ENCODE peak calls at places on chromosomes 3 and 15, in five cellular contexts. One of them, this sample, is unnamed.

GRCh38 chr3:153722157-153722556 is 399.0 kb upstream of the ARHGEF26 start:
- DNase-seq in ureter: no peak
- DNase-seq in HFFc6: no peak
- DNase-seq in GM12865: no peak
- DNase-seq in NCI-H748 treated with DMSO at 0.1 percent for 48 hours: no peak
- DNase-seq in this sample: no peak

GRCh38 chr15:42059661-42060476 is 34.5 kb downstream of the PLA2G4D start:
- DNase-seq in ureter: no peak
- DNase-seq in HFFc6: peak
- DNase-seq in GM12865: peak
- DNase-seq in NCI-H748 treated with DMSO at 0.1 percent for 48 hours: peak
- DNase-seq in this sample: no peak

GRCh38 chr3:11350374-11350773 is 78.2 kb downstream of the ATG7 start:
- DNase-seq in ureter: no peak
- DNase-seq in HFFc6: peak
- DNase-seq in GM12865: no peak
- DNase-seq in NCI-H748 treated with DMSO at 0.1 percent for 48 hours: no peak
- DNase-seq in this sample: no peak

GRCh38 chr15:41804920-41805666 is 22.8 kb upstream of the JMJD7 start:
- DNase-seq in ureter: no peak
- DNase-seq in HFFc6: no peak
- DNase-seq in GM12865: no peak
- DNase-seq in NCI-H748 treated with DMSO at 0.1 percent for 48 hours: no peak
- DNase-seq in this sample: peak

GRCh38 chr15:38796589-38796988 is 232.0 kb upstream of the RASGRP1 start:
- DNase-seq in ureter: no peak
- DNase-seq in HFFc6: no peak
- DNase-seq in GM12865: no peak
- DNase-seq in NCI-H748 treated with DMSO at 0.1 percent for 48 hours: no peak
- DNase-seq in this sample: no peak

GRCh38 chr3:59264366-59264765 is 214.5 kb upstream of the CFAP20DC start:
- DNase-seq in ureter: no peak
- DNase-seq in HFFc6: no peak
- DNase-seq in GM12865: no peak
- DNase-seq in NCI-H748 treated with DMSO at 0.1 percent for 48 hours: no peak
- DNase-seq in this sample: no peak

GRCh38 chr3:50542177-50543034 is 25.1 kb downstream of the C3orf18 start:
- DNase-seq in ureter: peak
- DNase-seq in HFFc6: peak
- DNase-seq in GM12865: peak
- DNase-seq in NCI-H748 treated with DMSO at 0.1 percent for 48 hours: peak
- DNase-seq in this sample: no peak

GRCh38 chr3:8739757-8740508 is 6.3 kb downstream of the CAV3 start:
- DNase-seq in ureter: no peak
- DNase-seq in HFFc6: peak
- DNase-seq in GM12865: peak
- DNase-seq in NCI-H748 treated with DMSO at 0.1 percent for 48 hours: no peak
- DNase-seq in this sample: peak

GRCh38 chr15:89396723-89397652 is 62.4 kb upstream of the POLG start:
- DNase-seq in ureter: no peak
- DNase-seq in HFFc6: no peak
- DNase-seq in GM12865: no peak
- DNase-seq in NCI-H748 treated with DMSO at 0.1 percent for 48 hours: no peak
- DNase-seq in this sample: no peak

GRCh38 chr3:191568206-191568605 is 107.2 kb downstream of the PYDC2 start:
- DNase-seq in ureter: no peak
- DNase-seq in HFFc6: no peak
- DNase-seq in GM12865: no peak
- DNase-seq in NCI-H748 treated with DMSO at 0.1 percent for 48 hours: no peak
- DNase-seq in this sample: no peak

GRCh38 chr15:75718326-75718725 is 5.7 kb upstream of the CSPG4 start:
- DNase-seq in ureter: no peak
- DNase-seq in HFFc6: peak
- DNase-seq in GM12865: no peak
- DNase-seq in NCI-H748 treated with DMSO at 0.1 percent for 48 hours: no peak
- DNase-seq in this sample: peak

GRCh38 chr15:76837474-76837873 is 67.7 kb downstream of the SCAPER start:
- DNase-seq in ureter: no peak
- DNase-seq in HFFc6: no peak
- DNase-seq in GM12865: no peak
- DNase-seq in NCI-H748 treated with DMSO at 0.1 percent for 48 hours: no peak
- DNase-seq in this sample: no peak

GRCh38 chr3:65627102-65627501 is 411.6 kb downstream of the MAGI1 start:
- DNase-seq in ureter: no peak
- DNase-seq in HFFc6: peak
- DNase-seq in GM12865: no peak
- DNase-seq in NCI-H748 treated with DMSO at 0.1 percent for 48 hours: no peak
- DNase-seq in this sample: peak

GRCh38 chr15:57312323-57313133 is 63.8 kb upstream of the CGNL1 start:
- DNase-seq in ureter: no peak
- DNase-seq in HFFc6: no peak
- DNase-seq in GM12865: no peak
- DNase-seq in NCI-H748 treated with DMSO at 0.1 percent for 48 hours: no peak
- DNase-seq in this sample: no peak

GRCh38 chr15:98443483-98443882 is 204.9 kb upstream of the IGF1R start:
- DNase-seq in ureter: no peak
- DNase-seq in HFFc6: no peak
- DNase-seq in GM12865: no peak
- DNase-seq in NCI-H748 treated with DMSO at 0.1 percent for 48 hours: no peak
- DNase-seq in this sample: no peak

GRCh38 chr15:74365619-74366445 is 1.6 kb downstream of the CYP11A1 start:
- DNase-seq in ureter: no peak
- DNase-seq in HFFc6: peak
- DNase-seq in GM12865: no peak
- DNase-seq in NCI-H748 treated with DMSO at 0.1 percent for 48 hours: no peak
- DNase-seq in this sample: no peak

GRCh38 chr15:75449585-75450306 is 1.7 kb downstream of the SIN3A start:
- DNase-seq in ureter: no peak
- DNase-seq in HFFc6: no peak
- DNase-seq in GM12865: no peak
- DNase-seq in NCI-H748 treated with DMSO at 0.1 percent for 48 hours: no peak
- DNase-seq in this sample: no peak

GRCh38 chr3:108818404-108818803 is 4.2 kb upstream of the TRAT1 start:
- DNase-seq in ureter: no peak
- DNase-seq in HFFc6: no peak
- DNase-seq in GM12865: peak
- DNase-seq in NCI-H748 treated with DMSO at 0.1 percent for 48 hours: peak
- DNase-seq in this sample: peak

GRCh38 chr15:48811325-48811938 is 563 bp upstream of the CEP152 start:
- DNase-seq in ureter: no peak
- DNase-seq in HFFc6: no peak
- DNase-seq in GM12865: no peak
- DNase-seq in NCI-H748 treated with DMSO at 0.1 percent for 48 hours: peak
- DNase-seq in this sample: no peak

GRCh38 chr3:39196671-39197446 is 4.5 kb upstream of the XIRP1 start:
- DNase-seq in ureter: no peak
- DNase-seq in HFFc6: no peak
- DNase-seq in GM12865: no peak
- DNase-seq in NCI-H748 treated with DMSO at 0.1 percent for 48 hours: no peak
- DNase-seq in this sample: peak

GRCh38 chr3:135752851-135753250 is 212.7 kb upstream of the PPP2R3A start:
- DNase-seq in ureter: no peak
- DNase-seq in HFFc6: no peak
- DNase-seq in GM12865: peak
- DNase-seq in NCI-H748 treated with DMSO at 0.1 percent for 48 hours: no peak
- DNase-seq in this sample: no peak

GRCh38 chr15:61337541-61337940 is 108.4 kb upstream of the RORA start:
- DNase-seq in ureter: no peak
- DNase-seq in HFFc6: no peak
- DNase-seq in GM12865: no peak
- DNase-seq in NCI-H748 treated with DMSO at 0.1 percent for 48 hours: no peak
- DNase-seq in this sample: no peak

GRCh38 chr3:120497813-120498212 is 47.0 kb upstream of the FSTL1 start:
- DNase-seq in ureter: no peak
- DNase-seq in HFFc6: peak
- DNase-seq in GM12865: no peak
- DNase-seq in NCI-H748 treated with DMSO at 0.1 percent for 48 hours: no peak
- DNase-seq in this sample: no peak

GRCh38 chr3:177427096-177427495 is 229.8 kb upstream of the TBL1XR1 start:
- DNase-seq in ureter: no peak
- DNase-seq in HFFc6: no peak
- DNase-seq in GM12865: peak
- DNase-seq in NCI-H748 treated with DMSO at 0.1 percent for 48 hours: no peak
- DNase-seq in this sample: no peak

GRCh38 chr3:194931366-194931765 is 245.7 kb downstream of the FAM43A start:
- DNase-seq in ureter: peak
- DNase-seq in HFFc6: no peak
- DNase-seq in GM12865: no peak
- DNase-seq in NCI-H748 treated with DMSO at 0.1 percent for 48 hours: no peak
- DNase-seq in this sample: no peak

GRCh38 chr3:160049570-160049969 is 60.9 kb downstream of the IL12A start:
- DNase-seq in ureter: no peak
- DNase-seq in HFFc6: no peak
- DNase-seq in GM12865: no peak
- DNase-seq in NCI-H748 treated with DMSO at 0.1 percent for 48 hours: no peak
- DNase-seq in this sample: no peak

GRCh38 chr15:80250614-80251504 is 1.2 kb downstream of the CTXND1 start:
- DNase-seq in ureter: no peak
- DNase-seq in HFFc6: no peak
- DNase-seq in GM12865: no peak
- DNase-seq in NCI-H748 treated with DMSO at 0.1 percent for 48 hours: no peak
- DNase-seq in this sample: no peak

GRCh38 chr3:111227216-111227615 is 155.6 kb downstream of the NECTIN3 start:
- DNase-seq in ureter: no peak
- DNase-seq in HFFc6: peak
- DNase-seq in GM12865: no peak
- DNase-seq in NCI-H748 treated with DMSO at 0.1 percent for 48 hours: no peak
- DNase-seq in this sample: peak

GRCh38 chr3:2354702-2355101 is 256.0 kb downstream of the CNTN4 start:
- DNase-seq in ureter: no peak
- DNase-seq in HFFc6: no peak
- DNase-seq in GM12865: no peak
- DNase-seq in NCI-H748 treated with DMSO at 0.1 percent for 48 hours: no peak
- DNase-seq in this sample: no peak

GRCh38 chr15:41861736-41862356 is 23.2 kb downstream of the PLA2G4B start:
- DNase-seq in ureter: no peak
- DNase-seq in HFFc6: no peak
- DNase-seq in GM12865: no peak
- DNase-seq in NCI-H748 treated with DMSO at 0.1 percent for 48 hours: no peak
- DNase-seq in this sample: no peak

GRCh38 chr15:45111390-45112142 is 2.4 kb downstream of the DUOX2 start:
- DNase-seq in ureter: no peak
- DNase-seq in HFFc6: no peak
- DNase-seq in GM12865: no peak
- DNase-seq in NCI-H748 treated with DMSO at 0.1 percent for 48 hours: no peak
- DNase-seq in this sample: no peak

GRCh38 chr15:66483131-66483566 is 14.4 kb downstream of the SNAPC5 start:
- DNase-seq in ureter: no peak
- DNase-seq in HFFc6: peak
- DNase-seq in GM12865: no peak
- DNase-seq in NCI-H748 treated with DMSO at 0.1 percent for 48 hours: no peak
- DNase-seq in this sample: peak

GRCh38 chr15:75215107-75216004 is 13.7 kb downstream of the C15orf39 start:
- DNase-seq in ureter: no peak
- DNase-seq in HFFc6: no peak
- DNase-seq in GM12865: peak
- DNase-seq in NCI-H748 treated with DMSO at 0.1 percent for 48 hours: no peak
- DNase-seq in this sample: no peak

GRCh38 chr15:49223536-49224274 is 53.7 kb downstream of the GALK2 start:
- DNase-seq in ureter: no peak
- DNase-seq in HFFc6: peak
- DNase-seq in GM12865: no peak
- DNase-seq in NCI-H748 treated with DMSO at 0.1 percent for 48 hours: no peak
- DNase-seq in this sample: no peak